ENCODE peak calls at places on chromosomes 13 and 19, in eight cellular contexts. W, G, X, C, I, Y, Z and J are unnamed samples.

GRCh38 chr19:2428027-2428690 is 773 bp upstream of the TIMM13 start:
- DNase-seq in W (no peak), G (peak; percentile 24), X (peak; percentile 24), C (peak; percentile 59), I (no peak), Y (no peak), Z (no peak), J (no peak)

GRCh38 chr13:64029343-64030093 is 2613.9 kb upstream of the PCDH20 start:
- DNase-seq in W (no peak), G (no peak), X (no peak), C (no peak), I (no peak), Y (no peak), Z (no peak), J (no peak)

GRCh38 chr19:29665215-29665825 is at the start of gene PLEKHF1:
- DNase-seq in W (peak; percentile 63), G (peak; percentile 71), X (peak; percentile 97), C (peak; percentile 95), I (peak; percentile 95), Y (peak; percentile 49), Z (peak; percentile 89), J (peak; percentile 94)

GRCh38 chr13:21175656-21176194 is 627 bp downstream of the SKA3 start:
- DNase-seq in W (no peak), G (peak; percentile 54), X (no peak), C (no peak), I (no peak), Y (no peak), Z (no peak), J (peak; percentile 48)

GRCh38 chr19:12723643-12724426 is at the start of gene TNPO2:
- DNase-seq in W (peak; percentile 30), G (peak; percentile 77), X (peak; percentile 56), C (peak; percentile 75), I (peak; percentile 69), Y (no peak), Z (peak; percentile 54), J (peak; percentile 50)

GRCh38 chr19:40525234-40526051 is 51.2 kb upstream of the SHKBP1 start:
- DNase-seq in W (no peak), G (no peak), X (no peak), C (no peak), I (no peak), Y (no peak), Z (no peak), J (no peak)

GRCh38 chr13:45341799-45342584 is 1.0 kb upstream of the TPT1 start:
- DNase-seq in W (no peak), G (peak; percentile 27), X (no peak), C (peak; percentile 68), I (no peak), Y (no peak), Z (no peak), J (no peak)

GRCh38 chr13:112619730-112620639 is 32.0 kb upstream of the TUBGCP3 start:
- DNase-seq in W (no peak), G (peak; percentile 47), X (no peak), C (no peak), I (no peak), Y (peak; percentile 18), Z (peak; percentile 4), J (peak; percentile 83)

GRCh38 chr19:47032171-47032811 is 12.7 kb downstream of the NPAS1 start:
- DNase-seq in W (peak; percentile 55), G (peak; percentile 42), X (peak; percentile 54), C (peak; percentile 75), I (peak; percentile 66), Y (no peak), Z (peak; percentile 17), J (peak; percentile 5)

GRCh38 chr19:14361824-14362223 is 19.4 kb upstream of the ADGRE5 start:
- DNase-seq in W (no peak), G (peak; percentile 29), X (no peak), C (no peak), I (no peak), Y (no peak), Z (no peak), J (no peak)

GRCh38 chr13:110070046-110070445 is 236.9 kb downstream of the COL4A1 start:
- DNase-seq in W (no peak), G (no peak), X (no peak), C (no peak), I (no peak), Y (no peak), Z (no peak), J (no peak)

GRCh38 chr13:31538067-31539042 is 201.0 kb upstream of the RXFP2 start:
- DNase-seq in W (no peak), G (peak; percentile 36), X (no peak), C (peak; percentile 18), I (no peak), Y (peak; percentile 35), Z (no peak), J (no peak)

GRCh38 chr13:83955011-83955410 is 72.7 kb upstream of the SLITRK1 start:
- DNase-seq in W (no peak), G (no peak), X (no peak), C (no peak), I (no peak), Y (no peak), Z (no peak), J (no peak)